ENCODE peak calls at places on chromosome 19, in six cellular contexts. I is GM23248, N is HCT116, Z is PC-3, E is GM23338, A is OCI-LY7. F is an unnamed sample.

GRCh38 chr19:35714601-35715354 is 3.0 kb upstream of the KMT2B start:
- DNase-seq in Z (no peak), E (peak), N (no peak), I (no peak), A (peak), F (peak)

GRCh38 chr19:3565177-3565576 is 7.6 kb upstream of the HMG20B start:
- DNase-seq in Z (peak), N (peak), E (no peak), I (no peak), A (no peak), F (no peak)

GRCh38 chr19:18259848-18260247 is 14.4 kb downstream of the IQCN start:
- DNase-seq in N (no peak), Z (no peak), E (no peak), A (no peak), I (peak), F (no peak)

GRCh38 chr19:3135961-3136683 is at the start of gene GNA15:
- DNase-seq in Z (no peak), E (no peak), A (no peak), I (no peak), N (no peak), F (no peak)

GRCh38 chr19:35663981-35664380 is 2.3 kb upstream of the UPK1A start:
- DNase-seq in I (no peak), E (no peak), Z (no peak), N (no peak), A (no peak), F (no peak)

GRCh38 chr19:16875584-16876555 is 12.9 kb upstream of the F2RL3 start:
- DNase-seq in I (no peak), N (no peak), A (peak), E (no peak), Z (no peak), F (no peak)

GRCh38 chr19:4088975-4089374 is 22.3 kb upstream of the ZBTB7A start:
- DNase-seq in I (no peak), N (no peak), E (no peak), Z (no peak), A (no peak), F (no peak)

GRCh38 chr19:4063369-4064072 is 3.2 kb downstream of the ZBTB7A start:
- DNase-seq in Z (no peak), N (no peak), E (peak), A (peak), I (peak), F (peak)

GRCh38 chr19:17037966-17038500 is 11.4 kb upstream of the CPAMD8 start:
- DNase-seq in I (peak), N (no peak), A (no peak), E (no peak), Z (no peak), F (no peak)

GRCh38 chr19:45136507-45137178 is 24.1 kb downstream of the NKPD1 start:
- DNase-seq in E (no peak), N (no peak), I (no peak), Z (no peak), A (peak), F (peak)

GRCh38 chr19:45352062-45352461 is 11.5 kb downstream of the KLC3 start:
- DNase-seq in Z (no peak), N (no peak), A (no peak), I (no peak), E (no peak), F (no peak)

GRCh38 chr19:57599761-57600383 is at the start of gene ZNF530:
- DNase-seq in A (peak), I (peak), E (peak), Z (peak), N (peak), F (peak)

GRCh38 chr19:57599377-57599760 is 316 bp upstream of the ZNF530 start:
- DNase-seq in N (no peak), E (no peak), I (no peak), Z (no peak), A (no peak), F (no peak)
- TF ChIP-seq EZH2phosphoT487 in N (no peak), E (no peak), I (no peak), Z (no peak), A (no peak), F (no peak)

DNA sequence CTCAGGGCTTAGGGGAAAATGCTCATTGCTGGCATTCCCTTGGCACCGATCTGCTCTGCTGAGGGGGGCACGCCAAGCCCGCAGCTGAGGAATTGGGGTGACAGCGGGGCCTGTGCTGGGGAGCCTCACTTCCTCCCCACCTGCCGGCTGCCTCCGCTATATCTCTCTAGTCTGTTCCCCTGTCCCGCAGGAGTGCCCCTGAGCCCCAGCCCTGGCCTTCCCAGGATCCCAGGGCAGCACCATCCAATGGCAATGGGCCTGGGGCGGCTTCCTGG is 9.5 kb downstream of the STXBP2 start:
- DNase-seq in A (no peak), N (no peak), I (no peak), E (no peak), Z (no peak), F (no peak)
- TF ChIP-seq EZH2phosphoT487 in A (no peak), N (no peak), I (no peak), E (no peak), Z (no peak), F (no peak)

GRCh38 chr19:15418112-15418587 is 638 bp downstream of the AKAP8L start:
- DNase-seq in I (peak), N (no peak), A (no peak), Z (peak), E (no peak), F (peak)
- TF ChIP-seq EZH2phosphoT487 in I (no peak), N (no peak), A (no peak), Z (no peak), E (no peak), F (no peak)

DNA sequence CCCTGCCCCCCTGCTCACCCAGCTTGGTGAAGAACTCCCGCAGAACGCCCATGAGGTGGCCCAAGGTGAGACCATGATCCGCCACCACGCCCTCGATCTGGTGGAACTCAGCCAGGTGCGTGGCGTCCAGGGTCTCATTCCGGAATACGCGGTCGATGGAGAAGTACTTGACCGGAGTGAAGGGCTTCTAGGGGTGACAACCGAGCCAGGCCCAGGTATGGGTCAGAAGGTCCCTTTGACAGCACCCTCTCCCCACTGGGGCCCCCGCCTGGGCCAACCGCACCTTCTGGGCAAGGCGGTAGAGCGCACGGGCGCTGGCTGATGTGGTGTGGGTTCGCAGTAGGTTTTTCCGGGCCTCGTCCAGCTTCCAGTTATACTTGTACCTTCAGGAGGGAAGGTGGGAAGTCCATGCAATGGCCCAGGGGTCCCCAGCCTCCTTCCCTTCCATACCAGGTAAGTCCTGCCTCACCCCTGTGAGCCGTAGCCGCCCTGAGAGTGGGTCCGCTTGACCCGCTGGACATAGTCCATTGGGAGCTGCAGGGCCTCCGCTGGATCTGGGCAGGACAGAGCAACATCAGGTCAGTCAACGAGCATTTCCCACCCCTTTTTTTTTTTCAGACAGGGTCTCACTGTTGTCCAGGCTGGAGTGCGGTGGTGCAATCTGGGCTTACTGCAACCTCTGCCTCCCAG is 5.7 kb upstream of the SYCE2 start:
- DNase-seq in I (no peak), Z (no peak), E (no peak), A (no peak), N (no peak), F (no peak)
- TF ChIP-seq EZH2phosphoT487 in I (no peak), Z (no peak), E (no peak), A (no peak), N (no peak), F (no peak)

DNA sequence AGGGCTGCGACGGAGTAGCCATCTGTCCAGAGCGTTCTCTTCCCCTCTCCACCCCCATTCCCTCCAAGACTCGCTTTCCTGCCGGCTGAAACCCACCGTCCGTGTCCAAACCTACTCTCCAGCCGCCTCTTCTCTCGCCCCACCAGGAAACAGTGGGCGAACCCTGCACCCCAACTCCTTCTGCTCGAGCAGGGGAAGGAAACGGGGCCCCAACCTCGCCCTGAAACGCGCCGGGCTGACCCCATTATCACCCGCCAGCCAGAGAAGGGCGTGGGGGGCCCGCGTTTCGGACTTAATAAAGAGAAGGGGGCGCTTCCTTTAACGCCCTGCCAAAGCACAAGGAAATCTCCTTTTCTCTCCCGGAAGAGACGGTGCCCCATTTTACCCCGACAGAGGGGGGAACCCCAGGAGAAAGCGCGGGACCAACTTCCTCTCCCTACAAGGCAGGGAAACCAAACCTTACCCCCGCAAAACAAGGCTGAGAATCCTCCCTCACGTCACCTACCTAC is 2.4 kb downstream of the ZC3H4 start:
- DNase-seq in N (no peak), E (no peak), Z (no peak), A (peak), I (peak), F (peak)
- TF ChIP-seq EZH2phosphoT487 in N (no peak), E (no peak), Z (no peak), A (no peak), I (no peak), F (no peak)

DNA sequence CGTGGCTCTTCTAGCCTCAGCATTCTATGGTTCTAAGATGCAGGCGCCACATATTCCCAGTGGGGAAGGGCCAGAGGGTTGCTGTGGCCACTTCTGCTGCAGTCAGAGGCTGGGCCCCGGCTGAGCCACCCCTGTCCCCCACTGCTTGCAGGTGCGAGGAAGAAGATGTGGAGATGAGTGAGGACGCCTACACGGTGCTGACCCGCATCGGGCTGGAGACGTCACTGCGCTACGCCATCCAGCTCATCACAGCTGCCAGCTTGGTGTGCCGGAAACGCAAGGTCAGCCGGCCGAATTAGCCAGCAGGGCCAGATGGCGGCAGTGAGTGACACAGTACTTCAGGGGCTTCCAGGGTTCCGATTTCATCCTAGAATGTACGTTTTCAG is 2.0 kb downstream of the LHB start:
- DNase-seq in N (no peak), E (no peak), A (no peak), Z (no peak), I (no peak), F (no peak)
- TF ChIP-seq EZH2phosphoT487 in N (no peak), E (no peak), A (no peak), Z (no peak), I (no peak), F (no peak)

GRCh38 chr19:42254083-42254849 is 662 bp downstream of the ERF start:
- DNase-seq in A (peak), E (peak), I (peak), Z (peak), N (no peak), F (peak)
- TF ChIP-seq EZH2phosphoT487 in A (no peak), E (no peak), I (no peak), Z (no peak), N (no peak), F (no peak)

GRCh38 chr19:19566306-19566705 is 28.2 kb downstream of the CILP2 start:
- DNase-seq in E (no peak), A (no peak), Z (no peak), N (no peak), I (no peak), F (no peak)
- TF ChIP-seq EZH2phosphoT487 in E (no peak), A (no peak), Z (no peak), N (no peak), I (no peak), F (no peak)

DNA sequence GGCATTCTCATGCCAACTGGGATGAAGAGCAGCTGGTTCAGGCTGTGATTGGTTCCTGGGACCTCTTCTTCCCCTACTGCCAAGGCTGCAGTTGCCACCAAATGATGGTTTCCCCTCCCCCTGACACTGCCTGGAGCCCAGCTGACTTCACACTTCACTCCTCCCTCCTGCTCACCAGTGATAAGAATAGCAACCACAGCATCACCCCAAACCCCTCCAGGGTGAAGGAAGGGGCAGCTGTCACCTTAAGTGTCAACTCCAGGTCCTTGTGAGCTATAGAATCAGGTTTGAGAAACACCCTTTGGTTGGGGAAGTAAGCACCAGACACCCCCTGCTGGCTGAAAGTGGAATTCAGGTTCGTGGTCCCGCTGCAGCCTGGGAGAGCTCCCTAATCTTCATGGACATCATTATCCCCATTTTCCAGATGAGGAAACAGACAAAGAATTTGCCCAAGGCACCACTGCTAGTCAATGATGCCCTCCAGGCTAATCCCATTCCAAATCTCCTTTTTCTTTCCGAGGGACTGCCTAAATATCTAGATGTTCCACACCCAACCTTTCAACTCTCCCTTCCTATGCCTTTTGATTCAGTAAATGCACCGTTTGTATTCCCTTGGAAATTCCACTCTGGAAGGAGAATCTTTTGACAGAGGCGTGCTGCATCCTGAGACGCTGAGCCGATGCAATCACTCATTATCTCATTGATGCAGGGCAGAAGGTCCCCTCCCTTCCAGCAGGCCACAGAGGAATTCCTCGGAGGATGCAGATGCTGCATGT is 50.5 kb upstream of the UQCRFS1 start:
- DNase-seq in N (no peak), I (peak), E (peak), A (peak), Z (peak), F (peak)
- TF ChIP-seq EZH2phosphoT487 in N (no peak), I (no peak), E (no peak), A (no peak), Z (no peak), F (no peak)

GRCh38 chr19:1069009-1069779 is 2.2 kb downstream of the ARHGAP45 start:
- DNase-seq in E (no peak), A (peak), Z (no peak), N (no peak), I (no peak), F (no peak)
- TF ChIP-seq EZH2phosphoT487 in E (no peak), A (no peak), Z (no peak), N (no peak), I (no peak), F (no peak)